ENCODE peak calls at places on chromosomes 1 and 21, in five cellular contexts. G is A549, B is ovary, U is transverse colon, S is neural progenitor cell. K is an unnamed sample.

GRCh38 chr1:112717263-112717662 is 2.1 kb upstream of the PPM1J start:
- DNase-seq in G (no peak), B (no peak), U (no peak), S (no peak), K (no peak)

GRCh38 chr1:227889047-227889862 is 58.5 kb downstream of the WNT9A start:
- DNase-seq in G (no peak), B (peak; percentile 42), U (no peak), S (no peak), K (no peak)

GRCh38 chr21:46560568-46561447 is 44.1 kb downstream of the S100B start:
- DNase-seq in G (no peak), B (no peak), U (no peak), S (no peak), K (no peak)

GRCh38 chr1:28144203-28145135 is 32.0 kb downstream of the PTAFR start:
- DNase-seq in G (peak; percentile 49), B (no peak), U (no peak), S (no peak), K (peak; percentile 77)

GRCh38 chr21:38273745-38274544 is 17.2 kb downstream of the KCNJ15 start:
- DNase-seq in G (no peak), B (no peak), U (no peak), S (no peak), K (no peak)

GRCh38 chr1:243732627-243733026 is 117.4 kb downstream of the AKT3 start:
- DNase-seq in G (no peak), B (no peak), U (no peak), S (peak; percentile 12), K (no peak)

GRCh38 chr1:195934839-195935557 is 673.2 kb downstream of the KCNT2 start:
- DNase-seq in G (no peak), B (no peak), U (no peak), S (no peak), K (no peak)

GRCh38 chr1:230090194-230090711 is 23.2 kb downstream of the GALNT2 start:
- DNase-seq in G (peak; percentile 67), B (no peak), U (no peak), S (no peak), K (no peak)

GRCh38 chr1:212557739-212558664 is 50.6 kb upstream of the ATF3 start:
- DNase-seq in G (no peak), B (peak; percentile 72), U (peak; percentile 73), S (peak; percentile 55), K (no peak)

GRCh38 chr1:233327938-233328660 is 575 bp downstream of the MAP3K21 start:
- DNase-seq in G (peak; percentile 30), B (no peak), U (peak; percentile 32), S (peak; percentile 61), K (no peak)

GRCh38 chr1:183515002-183515689 is 42.8 kb downstream of the SMG7 start:
- DNase-seq in G (peak; percentile 45), B (no peak), U (no peak), S (no peak), K (no peak)

GRCh38 chr1:162177126-162177525 is 107.6 kb downstream of the NOS1AP start:
- DNase-seq in G (no peak), B (no peak), U (no peak), S (peak; percentile 21), K (peak; percentile 37)

GRCh38 chr1:183588827-183589226 is 1.4 kb downstream of the NCF2 start:
- DNase-seq in G (no peak), B (no peak), U (peak; percentile 39), S (no peak), K (no peak)

GRCh38 chr1:11692899-11693590 is 1.5 kb downstream of the DRAXIN start:
- DNase-seq in G (no peak), B (no peak), U (peak; percentile 19), S (peak; percentile 13), K (peak; percentile 26)

GRCh38 chr1:104072915-104073371 is 323.2 kb downstream of the AMY1C start:
- DNase-seq in G (no peak), B (no peak), U (no peak), S (no peak), K (no peak)

GRCh38 chr1:210878564-210878963 is 255.4 kb downstream of the KCNH1 start:
- DNase-seq in G (no peak), B (no peak), U (no peak), S (no peak), K (no peak)

GRCh38 chr1:78038491-78038939 is 7.3 kb upstream of the GIPC2 start:
- DNase-seq in G (peak; percentile 36), B (no peak), U (no peak), S (no peak), K (no peak)

GRCh38 chr21:44272231-44272858 is 10.6 kb upstream of the DNMT3L start:
- DNase-seq in G (no peak), B (no peak), U (no peak), S (no peak), K (no peak)

GRCh38 chr1:42529724-42530161 is 66.7 kb downstream of the CCDC30 start:
- DNase-seq in G (peak; percentile 38), B (no peak), U (peak; percentile 7), S (no peak), K (peak; percentile 89)

GRCh38 chr1:100443739-100444571 is 91.6 kb downstream of the CDC14A start:
- DNase-seq in G (no peak), B (no peak), U (no peak), S (no peak), K (no peak)

DNA sequence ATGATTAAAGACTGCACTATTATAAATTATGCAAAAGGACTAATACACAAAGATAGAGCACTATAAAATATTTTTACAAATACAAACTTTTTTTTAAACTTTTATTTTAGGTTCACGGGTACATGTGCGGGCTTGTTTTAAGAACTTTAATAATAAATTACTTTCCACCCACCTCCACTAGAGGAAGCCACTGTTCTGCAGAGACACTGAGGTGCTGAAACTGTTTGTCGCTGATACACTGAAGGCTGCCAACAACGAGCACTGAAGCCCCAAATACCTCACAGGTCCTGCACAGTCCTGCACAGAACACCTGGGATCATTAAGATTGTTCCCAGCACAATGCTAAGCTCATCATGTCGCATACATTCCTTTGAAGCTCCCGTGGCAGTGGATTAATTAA is 19.9 kb downstream of the COA6 start:
- DNase-seq in G (no peak), B (no peak), U (no peak), S (no peak), K (no peak)
- TF ChIP-seq CTCF in G (no peak), B (no peak), U (no peak), S (no peak), K (no peak)

GRCh38 chr1:54237656-54238055 is 37.7 kb downstream of the MRPL37 start:
- DNase-seq in G (no peak), B (no peak), U (no peak), S (no peak), K (no peak)

GRCh38 chr1:54240741-54241335 is 40.9 kb downstream of the MRPL37 start:
- DNase-seq in G (no peak), B (no peak), U (no peak), S (no peak), K (no peak)

GRCh38 chr1:54239603-54240002 is 39.6 kb downstream of the MRPL37 start:
- DNase-seq in G (no peak), B (no peak), U (no peak), S (no peak), K (no peak)

GRCh38 chr1:54239041-54239410 is 39.1 kb downstream of the MRPL37 start:
- DNase-seq in G (no peak), B (no peak), U (no peak), S (no peak), K (no peak)

GRCh38 chr1:54238353-54239040 is 38.5 kb downstream of the MRPL37 start:
- DNase-seq in G (no peak), B (no peak), U (no peak), S (no peak), K (no peak)
- H3K4me3 ChIP-seq in G (no peak overlapping the region), B (no peak overlapping the region), U (no peak overlapping the region), S (no peak overlapping the region), K (no peak overlapping the region)

GRCh38 chr1:41322101-41322661 is 39.1 kb upstream of the FOXO6 start:
- DNase-seq in G (no peak), B (no peak), U (no peak), S (no peak), K (no peak)

GRCh38 chr1:41320860-41321259 is 40.4 kb upstream of the FOXO6 start:
- DNase-seq in G (no peak), B (no peak), U (no peak), S (no peak), K (no peak)

GRCh38 chr1:41321277-41321676 is 40.0 kb upstream of the FOXO6 start:
- DNase-seq in G (no peak), B (no peak), U (no peak), S (no peak), K (no peak)

GRCh38 chr1:41323243-41323642 is 38.0 kb upstream of the FOXO6 start:
- DNase-seq in G (no peak), B (no peak), U (no peak), S (no peak), K (no peak)

GRCh38 chr1:41322835-41323234 is 38.4 kb upstream of the FOXO6 start:
- DNase-seq in G (peak; percentile 55), B (no peak), U (peak; percentile 56), S (peak; percentile 80), K (no peak)
- TF ChIP-seq CTCF in G (peak; percentile 38), B (no peak), U (peak; percentile 47), S (peak; percentile 76), K (peak; percentile 68)

GRCh38 chr1:226699166-226699565 is 39.9 kb downstream of the ITPKB start:
- DNase-seq in G (no peak), B (no peak), U (no peak), S (no peak), K (no peak)

GRCh38 chr1:226704169-226704921 is 34.7 kb downstream of the ITPKB start:
- DNase-seq in G (no peak), B (no peak), U (no peak), S (no peak), K (no peak)

GRCh38 chr1:226702957-226703831 is 35.9 kb downstream of the ITPKB start:
- DNase-seq in G (peak; percentile 60), B (peak; percentile 89), U (peak; percentile 79), S (peak; percentile 85), K (no peak)

GRCh38 chr1:226700861-226701260 is 38.2 kb downstream of the ITPKB start:
- DNase-seq in G (no peak), B (no peak), U (no peak), S (no peak), K (no peak)

DNA sequence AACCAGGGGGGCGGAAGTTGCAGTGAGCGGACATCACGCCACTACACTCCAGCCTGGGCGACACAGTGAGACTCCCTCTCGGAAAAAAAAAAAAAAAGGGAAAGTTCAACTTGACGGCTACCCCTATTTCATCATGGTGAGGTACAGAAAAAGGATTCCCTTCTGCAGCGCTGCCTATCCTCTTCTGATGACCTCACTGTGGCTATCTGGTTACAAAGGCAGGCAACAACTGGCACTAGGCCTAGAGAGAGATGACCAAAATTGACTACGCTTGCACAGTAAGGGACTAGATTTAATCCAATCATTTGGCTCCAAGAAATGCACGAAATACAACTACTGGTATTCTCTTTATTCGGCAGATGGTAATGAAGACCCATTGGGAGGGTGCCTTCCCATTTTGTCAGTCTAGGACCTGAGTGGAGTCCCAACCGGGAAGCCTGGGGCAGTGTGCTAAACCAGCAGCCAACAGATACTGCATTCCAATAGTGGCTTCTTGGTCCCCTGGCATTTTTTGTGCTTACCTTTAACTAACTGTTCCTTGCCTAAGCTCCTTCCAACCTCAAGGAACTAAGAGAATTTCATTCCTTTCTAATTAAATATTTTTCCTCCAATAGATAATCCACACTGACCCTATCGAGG is 36.6 kb downstream of the ITPKB start:
- DNase-seq in G (no peak), B (no peak), U (no peak), S (no peak), K (no peak)
- H3K4me3 ChIP-seq in G (peak overlapping the region; percentile 68), B (peak overlapping the region; percentile 58), U (peak overlapping the region; percentile 68), S (no peak overlapping the region), K (peak overlapping the region; percentile 70)

GRCh38 chr1:206856674-206857464 is 8.6 kb upstream of the IL20 start:
- DNase-seq in G (peak; percentile 43), B (no peak), U (no peak), S (no peak), K (no peak)
- TF ChIP-seq CTCF in G (peak; percentile 51), B (no peak), U (no peak), S (peak; percentile 32), K (peak; percentile 46)

K was measured in epithelial cell of proximal tubule.